ENCODE peak calls at places on chromosomes 12 and 14, in ten cellular contexts. I is suprapubic skin, Q is HCT116, Y is sigmoid colon, R is endothelial cell of umbilical vein, Z is prostate gland, P is K562, M is uterus, X is right lobe of liver, N is adrenal gland. B is an unnamed sample.

GRCh38 chr14:21090194-21090939 is 8.1 kb downstream of the ZNF219 start:
- DNase-seq in I (no peak), Q (no peak), Y (no peak), R (no peak), Z (no peak), P (peak; percentile 36), M (no peak), X (no peak), N (peak; percentile 70), B (no peak)

GRCh38 chr14:104446611-104447010 is 133.0 kb upstream of the C14orf180 start:
- DNase-seq in I (no peak), Q (no peak), Y (no peak), R (no peak), Z (no peak), P (no peak), M (no peak), X (peak; percentile 10), N (no peak), B (no peak)

GRCh38 chr12:49665384-49665783 is 41.8 kb downstream of the FMNL3 start:
- DNase-seq in I (no peak), Q (no peak), Y (no peak), R (no peak), Z (no peak), P (no peak), M (no peak), X (no peak), N (no peak), B (no peak)

GRCh38 chr14:90981658-90982057 is 78.8 kb downstream of the RPS6KA5 start:
- DNase-seq in I (no peak), Q (no peak), Y (no peak), R (no peak), Z (no peak), P (no peak), M (no peak), X (no peak), N (no peak), B (no peak)

GRCh38 chr12:716506-716905 is 35.9 kb upstream of the WNK1 start:
- DNase-seq in I (no peak), Q (no peak), Y (no peak), R (peak; percentile 24), Z (no peak), P (peak; percentile 70), M (peak; percentile 67), X (no peak), N (peak; percentile 5), B (no peak)

GRCh38 chr12:68264175-68264863 is 10.9 kb upstream of the IL22 start:
- DNase-seq in I (no peak), Q (no peak), Y (no peak), R (no peak), Z (no peak), P (no peak), M (no peak), X (no peak), N (no peak), B (no peak)

GRCh38 chr12:47393403-47393790 is 312.4 kb downstream of the RPAP3 start:
- DNase-seq in I (no peak), Q (no peak), Y (no peak), R (no peak), Z (no peak), P (no peak), M (no peak), X (no peak), N (no peak), B (no peak)

GRCh38 chr12:105092336-105092735 is 8.1 kb upstream of the ALDH1L2 start:
- DNase-seq in I (no peak), Q (no peak), Y (no peak), R (no peak), Z (peak; percentile 60), P (no peak), M (no peak), X (no peak), N (no peak), B (no peak)

DNA sequence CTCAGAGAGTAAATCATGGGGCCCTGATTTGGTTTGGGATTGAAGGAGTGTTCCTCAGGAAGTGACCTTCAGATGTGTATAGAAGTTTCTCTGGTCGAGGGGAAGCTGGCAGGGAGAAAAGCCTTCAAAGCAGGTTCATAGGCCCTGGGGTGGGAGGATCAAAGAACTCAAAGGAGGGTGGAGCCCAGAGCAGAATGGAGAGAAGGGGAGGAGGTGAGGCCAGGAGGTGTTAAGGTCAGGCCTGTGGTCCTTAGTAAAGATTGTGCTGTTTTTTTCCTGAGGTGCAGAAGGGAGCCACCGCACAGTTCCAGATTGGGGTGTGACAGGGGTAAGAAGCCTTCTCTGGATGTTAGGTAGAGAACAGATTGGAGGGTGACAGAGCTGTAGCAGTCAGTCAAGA is 9.7 kb upstream of the CFAP251 start:
- DNase-seq in I (no peak), Q (no peak), Y (no peak), R (no peak), Z (no peak), P (no peak), M (no peak), X (no peak), N (no peak), B (no peak)
- H3K27ac ChIP-seq in I (no peak overlapping the region), Q (no peak overlapping the region), Y (no peak overlapping the region), R (no peak overlapping the region), Z (no peak overlapping the region), P (no peak overlapping the region), M (no peak overlapping the region), X (no peak overlapping the region), N (no peak overlapping the region), B (no peak overlapping the region)

GRCh38 chr12:132561784-132562156 is 48.6 kb downstream of the LRCOL1 start:
- DNase-seq in I (no peak), Q (no peak), Y (no peak), R (no peak), Z (no peak), P (no peak), M (no peak), X (no peak), N (peak; percentile 19), B (no peak)
- TF ChIP-seq POLR2A in I (no peak), Q (no peak), Y (no peak), R (no peak), Z (no peak), P (no peak), M (no peak), X (no peak), N (no peak), B (no peak)

GRCh38 chr12:96241484-96242256 is 47.5 kb downstream of the ELK3 start:
- DNase-seq in I (peak; percentile 83), Q (no peak), Y (peak; percentile 86), R (peak; percentile 52), Z (no peak), P (no peak), M (peak; percentile 75), X (no peak), N (no peak), B (no peak)

GRCh38 chr12:96240656-96241055 is 46.5 kb downstream of the ELK3 start:
- DNase-seq in I (no peak), Q (no peak), Y (peak; percentile 52), R (no peak), Z (no peak), P (no peak), M (no peak), X (no peak), N (no peak), B (no peak)

GRCh38 chr12:96240251-96240650 is 46.1 kb downstream of the ELK3 start:
- DNase-seq in I (no peak), Q (no peak), Y (peak; percentile 24), R (no peak), Z (no peak), P (no peak), M (no peak), X (no peak), N (no peak), B (no peak)

GRCh38 chr12:96244826-96245225 is 50.7 kb downstream of the ELK3 start:
- DNase-seq in I (no peak), Q (no peak), Y (no peak), R (no peak), Z (no peak), P (no peak), M (peak; percentile 33), X (no peak), N (no peak), B (no peak)

DNA sequence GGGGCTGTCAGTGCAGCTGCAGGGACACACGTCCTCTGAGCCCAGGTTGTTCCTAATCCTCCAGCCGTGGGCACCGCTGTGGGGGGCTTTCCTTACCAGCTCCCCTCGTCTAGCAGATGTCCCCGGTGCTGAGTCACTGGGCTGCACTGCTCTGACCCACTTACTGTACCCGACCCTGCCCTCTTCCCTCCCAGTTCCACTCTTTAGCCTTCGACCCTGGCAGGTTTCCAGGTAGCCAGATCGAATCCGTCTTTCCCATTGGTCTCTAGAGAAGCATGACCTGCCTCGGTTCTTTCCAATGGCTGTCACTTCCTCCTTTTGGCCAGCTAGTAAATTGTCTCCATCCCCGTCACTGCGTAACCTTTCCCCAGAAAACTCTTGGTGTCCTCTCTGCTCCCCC is 48.4 kb downstream of the ELK3 start:
- DNase-seq in I (peak; percentile 79), Q (no peak), Y (peak; percentile 72), R (no peak), Z (no peak), P (peak; percentile 53), M (peak; percentile 55), X (peak; percentile 87), N (peak; percentile 69), B (no peak)
- H3K4me1 ChIP-seq in I (peaks cover 49% of the 10 kb centered on the region), Q (no peaks in the 10 kb centered on the region), Y (peaks cover 53% of the 10 kb centered on the region), R (peaks cover 61% of the 10 kb centered on the region), Z (no peaks in the 10 kb centered on the region), P (peaks cover 11% of the 10 kb centered on the region), M (peaks cover 22% of the 10 kb centered on the region), X (no peaks in the 10 kb centered on the region), N (peaks cover 33% of the 10 kb centered on the region), B (peaks cover 13% of the 10 kb centered on the region)

GRCh38 chr12:75783093-75783877 is 248.3 kb downstream of the PHLDA1 start:
- DNase-seq in I (no peak), Q (no peak), Y (no peak), R (no peak), Z (no peak), P (no peak), M (no peak), X (no peak), N (peak; percentile 51), B (peak; percentile 15)

GRCh38 chr12:75786071-75786470 is 245.5 kb downstream of the PHLDA1 start:
- DNase-seq in I (no peak), Q (no peak), Y (no peak), R (no peak), Z (no peak), P (no peak), M (no peak), X (no peak), N (no peak), B (no peak)

GRCh38 chr12:75781532-75782046 is 250.0 kb downstream of the PHLDA1 start:
- DNase-seq in I (no peak), Q (peak; percentile 49), Y (no peak), R (peak; percentile 94), Z (no peak), P (peak; percentile 69), M (no peak), X (no peak), N (peak; percentile 35), B (no peak)

GRCh38 chr12:75782182-75782581 is 249.4 kb downstream of the PHLDA1 start:
- DNase-seq in I (no peak), Q (no peak), Y (no peak), R (no peak), Z (no peak), P (no peak), M (no peak), X (no peak), N (no peak), B (no peak)

DNA sequence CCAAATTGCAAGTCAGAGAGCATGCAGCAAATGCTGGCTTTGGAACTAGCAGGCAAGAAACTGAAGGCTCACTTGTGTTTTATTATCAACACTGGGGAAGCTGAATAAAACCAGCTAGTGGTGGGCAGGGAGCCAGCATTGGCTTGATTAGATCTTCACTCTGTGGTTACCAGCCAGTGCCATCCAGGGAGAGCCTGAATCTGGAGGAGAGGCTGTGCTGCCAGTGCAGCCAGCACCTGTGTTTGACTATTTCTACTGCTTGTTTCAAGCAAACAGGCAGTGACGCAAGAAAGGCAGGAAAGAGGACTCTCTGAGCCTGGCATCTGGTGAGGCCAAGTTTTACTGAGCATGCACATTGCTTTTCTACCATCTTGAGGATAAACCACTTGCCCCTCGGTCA is 247.0 kb downstream of the PHLDA1 start:
- DNase-seq in I (peak; percentile 66), Q (no peak), Y (peak; percentile 87), R (peak; percentile 44), Z (peak; percentile 94), P (no peak), M (no peak), X (peak; percentile 94), N (peak; percentile 51), B (peak; percentile 76)
- H3K27ac ChIP-seq in I (no peak overlapping the region), Q (peak overlapping the region; percentile 97), Y (peak overlapping the region; percentile 34), R (no peak overlapping the region), Z (no peak overlapping the region), P (no peak overlapping the region), M (no peak overlapping the region), X (peak overlapping the region; percentile 8), N (no peak overlapping the region), B (no peak overlapping the region)